ENCODE peak calls at places on chromosomes 11 and 22, in ten cellular contexts. One of them, this sample, is unnamed.

GRCh38 chr11:130561441-130561881 is 113.0 kb downstream of the ADAMTS15 start:
- DNase-seq in neural crest cell: no peak
- DNase-seq in upper lobe of right lung: no peak
- DNase-seq in pancreas: no peak
- DNase-seq in ovary: no peak
- DNase-seq in SK-N-SH: no peak
- DNase-seq in cardiac fibroblast: peak
- DNase-seq in psoas muscle: no peak
- DNase-seq in fibroblast of pulmonary artery: peak
- DNase-seq in mesothelial cell of epicardium: no peak
- DNase-seq in this sample: no peak

GRCh38 chr11:46127150-46127638 is 5.9 kb upstream of the PHF21A start:
- DNase-seq in neural crest cell: no peak
- DNase-seq in upper lobe of right lung: no peak
- DNase-seq in pancreas: no peak
- DNase-seq in ovary: no peak
- DNase-seq in SK-N-SH: peak
- DNase-seq in cardiac fibroblast: peak
- DNase-seq in psoas muscle: no peak
- DNase-seq in fibroblast of pulmonary artery: peak
- DNase-seq in mesothelial cell of epicardium: no peak
- DNase-seq in this sample: peak

GRCh38 chr11:118818130-118818529 is 27.2 kb upstream of the DDX6 start:
- DNase-seq in neural crest cell: no peak
- DNase-seq in upper lobe of right lung: no peak
- DNase-seq in pancreas: no peak
- DNase-seq in ovary: no peak
- DNase-seq in SK-N-SH: no peak
- DNase-seq in cardiac fibroblast: no peak
- DNase-seq in psoas muscle: no peak
- DNase-seq in fibroblast of pulmonary artery: no peak
- DNase-seq in mesothelial cell of epicardium: no peak
- DNase-seq in this sample: no peak

GRCh38 chr11:48083427-48083826 is 103.1 kb downstream of the PTPRJ start:
- DNase-seq in neural crest cell: no peak
- DNase-seq in upper lobe of right lung: no peak
- DNase-seq in pancreas: no peak
- DNase-seq in ovary: no peak
- DNase-seq in SK-N-SH: no peak
- DNase-seq in cardiac fibroblast: no peak
- DNase-seq in psoas muscle: no peak
- DNase-seq in fibroblast of pulmonary artery: peak
- DNase-seq in mesothelial cell of epicardium: no peak
- DNase-seq in this sample: no peak

GRCh38 chr11:86101941-86102407 is 33.1 kb upstream of the PICALM start:
- DNase-seq in neural crest cell: no peak
- DNase-seq in upper lobe of right lung: no peak
- DNase-seq in pancreas: no peak
- DNase-seq in ovary: no peak
- DNase-seq in SK-N-SH: no peak
- DNase-seq in cardiac fibroblast: no peak
- DNase-seq in psoas muscle: no peak
- DNase-seq in fibroblast of pulmonary artery: peak
- DNase-seq in mesothelial cell of epicardium: no peak
- DNase-seq in this sample: peak

GRCh38 chr22:45105281-45105700 is 58.4 kb upstream of the NUP50 start:
- DNase-seq in neural crest cell: no peak
- DNase-seq in upper lobe of right lung: no peak
- DNase-seq in pancreas: no peak
- DNase-seq in ovary: no peak
- DNase-seq in SK-N-SH: no peak
- DNase-seq in cardiac fibroblast: no peak
- DNase-seq in psoas muscle: no peak
- DNase-seq in fibroblast of pulmonary artery: no peak
- DNase-seq in mesothelial cell of epicardium: no peak
- DNase-seq in this sample: peak

GRCh38 chr11:87299041-87299481 is 261.3 kb downstream of the TMEM135 start:
- DNase-seq in neural crest cell: no peak
- DNase-seq in upper lobe of right lung: no peak
- DNase-seq in pancreas: no peak
- DNase-seq in ovary: no peak
- DNase-seq in SK-N-SH: no peak
- DNase-seq in cardiac fibroblast: no peak
- DNase-seq in psoas muscle: no peak
- DNase-seq in fibroblast of pulmonary artery: no peak
- DNase-seq in mesothelial cell of epicardium: no peak
- DNase-seq in this sample: peak

GRCh38 chr11:34791725-34792124 is 124.5 kb downstream of the APIP start:
- DNase-seq in neural crest cell: no peak
- DNase-seq in upper lobe of right lung: no peak
- DNase-seq in pancreas: no peak
- DNase-seq in ovary: no peak
- DNase-seq in SK-N-SH: no peak
- DNase-seq in cardiac fibroblast: no peak
- DNase-seq in psoas muscle: no peak
- DNase-seq in fibroblast of pulmonary artery: no peak
- DNase-seq in mesothelial cell of epicardium: no peak
- DNase-seq in this sample: no peak

GRCh38 chr11:33751878-33752277 is 15.7 kb upstream of the CD59 start:
- DNase-seq in neural crest cell: no peak
- DNase-seq in upper lobe of right lung: no peak
- DNase-seq in pancreas: no peak
- DNase-seq in ovary: no peak
- DNase-seq in SK-N-SH: no peak
- DNase-seq in cardiac fibroblast: no peak
- DNase-seq in psoas muscle: no peak
- DNase-seq in fibroblast of pulmonary artery: no peak
- DNase-seq in mesothelial cell of epicardium: no peak
- DNase-seq in this sample: no peak
- TF ChIP-seq CTCF in neural crest cell: no peak
- TF ChIP-seq CTCF in upper lobe of right lung: no peak
- TF ChIP-seq CTCF in pancreas: no peak
- TF ChIP-seq CTCF in ovary: no peak
- TF ChIP-seq CTCF in SK-N-SH: no peak
- TF ChIP-seq CTCF in cardiac fibroblast: no peak
- TF ChIP-seq CTCF in psoas muscle: no peak
- TF ChIP-seq CTCF in fibroblast of pulmonary artery: no peak
- TF ChIP-seq CTCF in mesothelial cell of epicardium: no peak
- TF ChIP-seq CTCF in this sample: no peak

GRCh38 chr11:122628691-122629555 is 26.6 kb upstream of the UBASH3B start:
- DNase-seq in neural crest cell: peak
- DNase-seq in upper lobe of right lung: peak
- DNase-seq in pancreas: peak
- DNase-seq in ovary: peak
- DNase-seq in SK-N-SH: peak
- DNase-seq in cardiac fibroblast: peak
- DNase-seq in psoas muscle: peak
- DNase-seq in fibroblast of pulmonary artery: peak
- DNase-seq in mesothelial cell of epicardium: peak
- DNase-seq in this sample: peak

GRCh38 chr11:122637538-122637937 is 18.0 kb upstream of the UBASH3B start:
- DNase-seq in neural crest cell: no peak
- DNase-seq in upper lobe of right lung: no peak
- DNase-seq in pancreas: no peak
- DNase-seq in ovary: no peak
- DNase-seq in SK-N-SH: no peak
- DNase-seq in cardiac fibroblast: no peak
- DNase-seq in psoas muscle: no peak
- DNase-seq in fibroblast of pulmonary artery: no peak
- DNase-seq in mesothelial cell of epicardium: no peak
- DNase-seq in this sample: no peak

GRCh38 chr11:122632178-122632824 is 23.2 kb upstream of the UBASH3B start:
- DNase-seq in neural crest cell: no peak
- DNase-seq in upper lobe of right lung: no peak
- DNase-seq in pancreas: no peak
- DNase-seq in ovary: no peak
- DNase-seq in SK-N-SH: no peak
- DNase-seq in cardiac fibroblast: no peak
- DNase-seq in psoas muscle: no peak
- DNase-seq in fibroblast of pulmonary artery: no peak
- DNase-seq in mesothelial cell of epicardium: no peak
- DNase-seq in this sample: no peak

GRCh38 chr11:122634507-122634906 is 21.0 kb upstream of the UBASH3B start:
- DNase-seq in neural crest cell: no peak
- DNase-seq in upper lobe of right lung: no peak
- DNase-seq in pancreas: no peak
- DNase-seq in ovary: no peak
- DNase-seq in SK-N-SH: no peak
- DNase-seq in cardiac fibroblast: no peak
- DNase-seq in psoas muscle: peak
- DNase-seq in fibroblast of pulmonary artery: no peak
- DNase-seq in mesothelial cell of epicardium: no peak
- DNase-seq in this sample: no peak

GRCh38 chr11:122633219-122633829 is 22.2 kb upstream of the UBASH3B start:
- DNase-seq in neural crest cell: no peak
- DNase-seq in upper lobe of right lung: no peak
- DNase-seq in pancreas: no peak
- DNase-seq in ovary: no peak
- DNase-seq in SK-N-SH: peak
- DNase-seq in cardiac fibroblast: peak
- DNase-seq in psoas muscle: no peak
- DNase-seq in fibroblast of pulmonary artery: peak
- DNase-seq in mesothelial cell of epicardium: no peak
- DNase-seq in this sample: peak
- TF ChIP-seq CTCF in neural crest cell: peak
- TF ChIP-seq CTCF in upper lobe of right lung: peak
- TF ChIP-seq CTCF in pancreas: no peak
- TF ChIP-seq CTCF in ovary: no peak
- TF ChIP-seq CTCF in SK-N-SH: peak
- TF ChIP-seq CTCF in cardiac fibroblast: peak
- TF ChIP-seq CTCF in psoas muscle: peak
- TF ChIP-seq CTCF in fibroblast of pulmonary artery: peak
- TF ChIP-seq CTCF in mesothelial cell of epicardium: no peak
- TF ChIP-seq CTCF in this sample: peak

GRCh38 chr22:19921544-19922081 is 20.0 kb upstream of the COMT start:
- DNase-seq in neural crest cell: no peak
- DNase-seq in upper lobe of right lung: no peak
- DNase-seq in pancreas: no peak
- DNase-seq in ovary: no peak
- DNase-seq in SK-N-SH: no peak
- DNase-seq in cardiac fibroblast: no peak
- DNase-seq in psoas muscle: no peak
- DNase-seq in fibroblast of pulmonary artery: no peak
- DNase-seq in mesothelial cell of epicardium: no peak
- DNase-seq in this sample: no peak

GRCh38 chr22:19919701-19920363 is 21.7 kb upstream of the COMT start:
- DNase-seq in neural crest cell: no peak
- DNase-seq in upper lobe of right lung: no peak
- DNase-seq in pancreas: no peak
- DNase-seq in ovary: no peak
- DNase-seq in SK-N-SH: no peak
- DNase-seq in cardiac fibroblast: no peak
- DNase-seq in psoas muscle: no peak
- DNase-seq in fibroblast of pulmonary artery: no peak
- DNase-seq in mesothelial cell of epicardium: no peak
- DNase-seq in this sample: no peak

GRCh38 chr22:19927696-19928095 is 13.9 kb upstream of the COMT start:
- DNase-seq in neural crest cell: no peak
- DNase-seq in upper lobe of right lung: no peak
- DNase-seq in pancreas: no peak
- DNase-seq in ovary: no peak
- DNase-seq in SK-N-SH: no peak
- DNase-seq in cardiac fibroblast: no peak
- DNase-seq in psoas muscle: no peak
- DNase-seq in fibroblast of pulmonary artery: no peak
- DNase-seq in mesothelial cell of epicardium: no peak
- DNase-seq in this sample: no peak

GRCh38 chr22:19928207-19928606 is 13.4 kb upstream of the COMT start:
- DNase-seq in neural crest cell: no peak
- DNase-seq in upper lobe of right lung: no peak
- DNase-seq in pancreas: no peak
- DNase-seq in ovary: no peak
- DNase-seq in SK-N-SH: no peak
- DNase-seq in cardiac fibroblast: no peak
- DNase-seq in psoas muscle: no peak
- DNase-seq in fibroblast of pulmonary artery: no peak
- DNase-seq in mesothelial cell of epicardium: no peak
- DNase-seq in this sample: no peak

DNA sequence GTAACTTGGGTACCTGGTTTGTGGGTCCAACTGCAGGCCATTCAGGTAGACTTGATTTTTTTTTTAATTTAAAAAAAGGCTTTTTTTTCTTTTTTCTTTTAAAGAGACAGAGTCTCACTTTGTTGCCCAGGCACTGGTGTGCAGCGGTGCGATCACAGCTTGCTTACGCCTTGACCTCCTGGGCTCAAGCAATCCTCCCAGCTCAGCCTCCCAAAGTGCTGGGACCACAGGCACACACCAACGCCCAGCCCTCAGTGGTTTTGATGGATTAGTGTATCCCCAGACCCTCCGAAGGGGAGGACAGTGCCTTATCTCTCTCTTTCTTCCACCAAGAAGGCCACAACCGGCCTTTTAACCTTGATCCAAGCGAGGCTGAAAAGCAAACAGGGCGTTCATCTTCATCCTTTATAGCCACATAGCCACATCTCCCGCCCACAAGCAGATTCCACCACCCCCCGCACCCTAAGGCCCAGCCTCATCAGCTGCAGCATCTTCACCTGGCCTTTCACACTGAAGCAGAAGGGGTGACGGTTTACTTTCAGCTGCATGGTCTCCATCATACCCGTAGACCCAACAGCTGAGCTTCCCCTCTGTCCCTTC is 17.6 kb upstream of the COMT start:
- DNase-seq in neural crest cell: no peak
- DNase-seq in upper lobe of right lung: no peak
- DNase-seq in pancreas: no peak
- DNase-seq in ovary: no peak
- DNase-seq in SK-N-SH: no peak
- DNase-seq in cardiac fibroblast: no peak
- DNase-seq in psoas muscle: no peak
- DNase-seq in fibroblast of pulmonary artery: no peak
- DNase-seq in mesothelial cell of epicardium: no peak
- DNase-seq in this sample: no peak
- TF ChIP-seq CTCF in neural crest cell: no peak
- TF ChIP-seq CTCF in upper lobe of right lung: no peak
- TF ChIP-seq CTCF in pancreas: no peak
- TF ChIP-seq CTCF in ovary: no peak
- TF ChIP-seq CTCF in SK-N-SH: no peak
- TF ChIP-seq CTCF in cardiac fibroblast: no peak
- TF ChIP-seq CTCF in psoas muscle: no peak
- TF ChIP-seq CTCF in fibroblast of pulmonary artery: no peak
- TF ChIP-seq CTCF in mesothelial cell of epicardium: no peak
- TF ChIP-seq CTCF in this sample: no peak

GRCh38 chr11:75371930-75372876 is 20.7 kb upstream of the ARRB1 start:
- DNase-seq in neural crest cell: no peak
- DNase-seq in upper lobe of right lung: no peak
- DNase-seq in pancreas: no peak
- DNase-seq in ovary: no peak
- DNase-seq in SK-N-SH: no peak
- DNase-seq in cardiac fibroblast: peak
- DNase-seq in psoas muscle: no peak
- DNase-seq in fibroblast of pulmonary artery: no peak
- DNase-seq in mesothelial cell of epicardium: no peak
- DNase-seq in this sample: peak

GRCh38 chr11:75374646-75375045 is 23.2 kb upstream of the ARRB1 start:
- DNase-seq in neural crest cell: no peak
- DNase-seq in upper lobe of right lung: no peak
- DNase-seq in pancreas: no peak
- DNase-seq in ovary: no peak
- DNase-seq in SK-N-SH: no peak
- DNase-seq in cardiac fibroblast: no peak
- DNase-seq in psoas muscle: no peak
- DNase-seq in fibroblast of pulmonary artery: no peak
- DNase-seq in mesothelial cell of epicardium: no peak
- DNase-seq in this sample: no peak

GRCh38 chr11:75380245-75380644 is 19.1 kb upstream of the RPS3 start:
- DNase-seq in neural crest cell: no peak
- DNase-seq in upper lobe of right lung: no peak
- DNase-seq in pancreas: no peak
- DNase-seq in ovary: no peak
- DNase-seq in SK-N-SH: no peak
- DNase-seq in cardiac fibroblast: no peak
- DNase-seq in psoas muscle: no peak
- DNase-seq in fibroblast of pulmonary artery: no peak
- DNase-seq in mesothelial cell of epicardium: no peak
- DNase-seq in this sample: no peak

GRCh38 chr11:75375626-75376025 is 23.7 kb upstream of the RPS3 start:
- DNase-seq in neural crest cell: no peak
- DNase-seq in upper lobe of right lung: no peak
- DNase-seq in pancreas: no peak
- DNase-seq in ovary: no peak
- DNase-seq in SK-N-SH: no peak
- DNase-seq in cardiac fibroblast: no peak
- DNase-seq in psoas muscle: no peak
- DNase-seq in fibroblast of pulmonary artery: no peak
- DNase-seq in mesothelial cell of epicardium: no peak
- DNase-seq in this sample: no peak

DNA sequence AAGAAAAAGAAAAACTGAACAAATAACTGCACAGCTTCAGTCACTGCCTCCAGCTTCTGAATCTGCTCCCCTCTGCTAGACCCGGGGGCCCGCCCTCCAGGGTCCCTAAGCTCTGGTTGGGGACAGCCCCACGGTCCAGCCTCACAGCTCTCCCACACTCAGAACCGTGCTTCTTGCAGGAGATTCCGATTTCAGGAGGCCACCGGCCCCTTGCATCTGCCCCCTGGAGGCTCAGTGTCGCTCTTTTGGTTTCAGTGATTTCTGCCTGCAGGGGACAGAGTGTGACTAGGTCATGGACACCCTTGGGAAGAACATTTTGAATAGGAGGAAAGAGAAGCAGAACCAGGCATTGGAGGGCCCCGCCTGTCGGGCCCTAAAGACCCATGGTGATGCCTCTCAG is 23.1 kb upstream of the RPS3 start:
- DNase-seq in neural crest cell: no peak
- DNase-seq in upper lobe of right lung: no peak
- DNase-seq in pancreas: no peak
- DNase-seq in ovary: no peak
- DNase-seq in SK-N-SH: no peak
- DNase-seq in cardiac fibroblast: no peak
- DNase-seq in psoas muscle: no peak
- DNase-seq in fibroblast of pulmonary artery: no peak
- DNase-seq in mesothelial cell of epicardium: no peak
- DNase-seq in this sample: no peak
- TF ChIP-seq CTCF in neural crest cell: peak
- TF ChIP-seq CTCF in upper lobe of right lung: no peak
- TF ChIP-seq CTCF in pancreas: no peak
- TF ChIP-seq CTCF in ovary: no peak
- TF ChIP-seq CTCF in SK-N-SH: peak
- TF ChIP-seq CTCF in cardiac fibroblast: no peak
- TF ChIP-seq CTCF in psoas muscle: no peak
- TF ChIP-seq CTCF in fibroblast of pulmonary artery: no peak
- TF ChIP-seq CTCF in mesothelial cell of epicardium: no peak
- TF ChIP-seq CTCF in this sample: no peak

This sample was measured in MCF 10A.